ENCODE peak calls at places on chromosome 12, in ten cellular contexts. V, B, F, D, N, W, M, E, A and Y are unnamed samples.

GRCh38 chr12:2615665-2616387 is 178.9 kb upstream of the FKBP4 start:
- DNase-seq in F (no peak), N (peak; percentile 69), V (no peak), E (no peak), D (no peak), A (no peak), M (peak; percentile 77), B (peak; percentile 22), W (peak; percentile 64), Y (peak; percentile 35)

GRCh38 chr12:42568952-42569916 is 20.3 kb downstream of the PRICKLE1 start:
- DNase-seq in D (no peak), W (no peak), V (no peak), F (no peak), B (peak; percentile 63), A (no peak), E (peak; percentile 75), M (no peak), N (no peak), Y (no peak)

GRCh38 chr12:74021937-74022336 is 515.7 kb upstream of the ATXN7L3B start:
- DNase-seq in D (no peak), A (no peak), B (peak; percentile 80), V (no peak), M (peak; percentile 69), E (peak; percentile 84), F (peak; percentile 61), N (peak; percentile 94), W (peak; percentile 13), Y (peak; percentile 84)

GRCh38 chr12:104790296-104791125 is 167.6 kb downstream of the SLC41A2 start:
- DNase-seq in D (no peak), F (peak; percentile 60), M (peak; percentile 71), E (peak; percentile 31), W (peak; percentile 28), B (peak; percentile 64), N (peak; percentile 92), A (peak; percentile 79), V (peak; percentile 30), Y (peak; percentile 67)

GRCh38 chr12:110906985-110907384 is 13.4 kb downstream of the MYL2 start:
- DNase-seq in A (no peak), N (no peak), V (no peak), W (no peak), M (no peak), B (no peak), D (no peak), E (no peak), F (no peak), Y (no peak)

GRCh38 chr12:2267624-2268477 is 215.1 kb downstream of the CACNA1C start:
- DNase-seq in N (peak; percentile 78), W (no peak), V (no peak), D (peak; percentile 83), A (no peak), B (peak; percentile 60), M (no peak), F (no peak), E (no peak), Y (no peak)

GRCh38 chr12:106362971-106363370 is 5.4 kb downstream of the POLR3B start:
- DNase-seq in A (no peak), N (no peak), W (no peak), E (no peak), B (no peak), D (no peak), F (no peak), V (no peak), M (no peak), Y (no peak)

GRCh38 chr12:26036877-26037276 is 78.4 kb downstream of the RASSF8 start:
- DNase-seq in A (no peak), N (no peak), D (no peak), E (no peak), V (no peak), W (no peak), B (no peak), M (no peak), F (no peak), Y (no peak)

GRCh38 chr12:71219224-71219623 is 61.4 kb upstream of the TSPAN8 start:
- DNase-seq in A (no peak), M (no peak), W (no peak), F (no peak), B (no peak), E (no peak), N (no peak), V (no peak), D (no peak), Y (no peak)

GRCh38 chr12:71216725-71217579 is 59.2 kb upstream of the TSPAN8 start:
- DNase-seq in N (peak; percentile 71), D (no peak), V (no peak), M (no peak), B (peak; percentile 41), W (no peak), E (peak; percentile 82), F (peak; percentile 44), A (no peak), Y (peak; percentile 40)

GRCh38 chr12:71220295-71220694 is 62.5 kb upstream of the TSPAN8 start:
- DNase-seq in A (no peak), W (no peak), N (no peak), F (no peak), E (no peak), B (no peak), M (no peak), V (no peak), D (no peak), Y (no peak)

DNA sequence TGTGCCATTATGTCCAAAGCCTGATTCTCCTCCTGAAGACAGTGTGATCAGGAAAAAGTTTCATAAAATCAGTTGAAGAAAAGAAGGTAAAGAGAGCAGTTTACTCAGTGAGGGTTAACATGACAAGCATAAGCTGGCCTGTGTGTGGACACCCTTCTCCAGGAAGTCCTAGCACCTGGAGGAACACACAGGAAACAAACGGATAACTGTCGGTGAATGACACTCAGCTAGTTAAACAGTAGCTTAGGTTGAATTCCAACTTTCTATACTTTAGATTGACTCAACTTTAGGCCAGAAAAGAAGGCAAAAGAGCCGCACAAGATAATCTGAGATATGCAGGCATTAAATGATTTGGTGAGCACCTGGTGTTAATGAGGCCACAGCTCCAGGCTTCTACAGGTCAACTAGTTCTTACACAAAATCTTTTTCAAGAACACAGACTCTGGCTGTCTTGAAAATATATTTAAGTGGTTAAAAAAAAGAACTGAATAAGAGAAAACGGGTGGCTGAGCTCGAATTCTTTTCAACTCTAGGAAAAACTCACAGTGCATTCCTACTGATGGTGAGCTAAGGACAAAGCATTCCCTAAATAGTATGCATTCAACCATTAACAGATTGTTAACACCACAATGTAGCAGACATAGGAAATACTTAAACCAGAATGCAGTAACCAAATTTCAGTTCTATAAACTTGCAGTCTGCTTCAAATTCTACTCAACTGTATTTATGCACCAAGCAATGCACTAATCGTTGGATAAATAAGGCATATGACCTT is 56.9 kb upstream of the TSPAN8 start:
- DNase-seq in N (peak; percentile 64), W (no peak), A (no peak), M (no peak), D (no peak), B (peak; percentile 54), E (no peak), F (no peak), V (no peak), Y (no peak)
- H3K4me3 ChIP-seq in N (peak overlapping the region; percentile 6), W (no peak overlapping the region), A (no peak overlapping the region), M (no peak overlapping the region), D (no peak overlapping the region), B (no peak overlapping the region), E (no peak overlapping the region), F (no peak overlapping the region), V (no peak overlapping the region), Y (no peak overlapping the region)

GRCh38 chr12:123990512-123990911 is 17.5 kb downstream of the ZNF664 start:
- DNase-seq in B (peak; percentile 41), F (no peak), D (no peak), N (no peak), A (no peak), W (peak; percentile 28), M (no peak), V (peak; percentile 45), E (no peak), Y (no peak)

GRCh38 chr12:123987022-123987421 is 14.0 kb downstream of the ZNF664 start:
- DNase-seq in D (no peak), B (no peak), F (no peak), V (no peak), W (no peak), N (no peak), A (no peak), M (no peak), E (no peak), Y (no peak)

GRCh38 chr12:123991402-123991951 is 18.5 kb downstream of the ZNF664 start:
- DNase-seq in A (no peak), D (no peak), V (no peak), F (no peak), N (no peak), M (no peak), B (no peak), W (no peak), E (no peak), Y (no peak)

GRCh38 chr12:123989753-123990152 is 16.7 kb downstream of the ZNF664 start:
- DNase-seq in A (no peak), V (no peak), F (no peak), E (no peak), W (no peak), N (no peak), M (no peak), D (no peak), B (no peak), Y (no peak)

DNA sequence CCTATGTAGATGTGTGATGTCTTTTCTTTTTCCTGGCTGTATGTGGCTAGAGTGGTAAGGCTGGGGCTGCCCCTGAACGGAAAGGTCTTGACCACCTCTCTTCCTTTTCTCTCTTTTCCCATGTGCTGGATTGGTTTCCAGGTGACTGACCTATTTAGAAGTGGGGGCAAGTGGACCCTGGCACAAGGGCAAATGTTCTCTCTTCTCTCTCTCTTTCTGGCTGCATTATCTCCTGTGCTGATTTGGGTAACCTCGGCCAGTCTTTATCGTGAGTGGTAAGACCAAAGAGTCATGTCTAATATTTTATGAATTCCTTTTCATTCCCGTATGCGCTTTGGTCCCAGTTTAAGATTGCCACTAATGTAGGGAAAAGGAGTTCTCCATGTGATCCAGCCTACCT is 16.2 kb downstream of the ZNF664 start:
- DNase-seq in A (no peak), E (no peak), M (no peak), B (no peak), F (no peak), W (no peak), N (no peak), D (no peak), V (no peak), Y (no peak)
- H3K4me1 ChIP-seq in A (no peaks in the 10 kb centered on the region), E (no peaks in the 10 kb centered on the region), M (peaks cover 21% of the 10 kb centered on the region), B (peaks cover 53% of the 10 kb centered on the region), F (peaks cover 76% of the 10 kb centered on the region), W (peaks cover 60% of the 10 kb centered on the region), N (peaks cover 12% of the 10 kb centered on the region), D (peaks cover 23% of the 10 kb centered on the region), V (no peaks in the 10 kb centered on the region), Y (no peaks in the 10 kb centered on the region)

GRCh38 chr12:115736360-115736759 is 541.1 kb downstream of the MED13L start:
- DNase-seq in B (no peak), A (no peak), M (no peak), E (no peak), W (no peak), N (no peak), F (no peak), V (no peak), D (no peak), Y (no peak)
- H3K27ac ChIP-seq in B (no peak overlapping the region), A (no peak overlapping the region), M (no peak overlapping the region), E (no peak overlapping the region), W (no peak overlapping the region), N (no peak overlapping the region), F (no peak overlapping the region), V (no peak overlapping the region), D (no peak overlapping the region), Y (no peak overlapping the region)

GRCh38 chr12:52247622-52248540 is 14.8 kb downstream of the KRT7 start:
- DNase-seq in E (peak; percentile 38), N (peak; percentile 56), M (no peak), W (no peak), A (no peak), F (no peak), D (peak; percentile 57), B (no peak), V (no peak), Y (no peak)

GRCh38 chr12:52245259-52245961 is 12.4 kb downstream of the KRT7 start:
- DNase-seq in A (peak; percentile 78), E (peak; percentile 37), W (no peak), B (no peak), N (no peak), M (no peak), D (peak; percentile 67), F (peak; percentile 77), V (no peak), Y (no peak)

GRCh38 chr12:52248541-52249035 is 15.5 kb downstream of the KRT7 start:
- DNase-seq in M (no peak), F (no peak), B (no peak), W (no peak), N (peak; percentile 47), E (no peak), V (no peak), A (no peak), D (no peak), Y (no peak)

GRCh38 chr12:52245962-52246577 is 13.0 kb downstream of the KRT7 start:
- DNase-seq in E (peak; percentile 26), D (peak; percentile 34), V (no peak), W (no peak), M (no peak), B (no peak), A (no peak), F (no peak), N (no peak), Y (no peak)

DNA sequence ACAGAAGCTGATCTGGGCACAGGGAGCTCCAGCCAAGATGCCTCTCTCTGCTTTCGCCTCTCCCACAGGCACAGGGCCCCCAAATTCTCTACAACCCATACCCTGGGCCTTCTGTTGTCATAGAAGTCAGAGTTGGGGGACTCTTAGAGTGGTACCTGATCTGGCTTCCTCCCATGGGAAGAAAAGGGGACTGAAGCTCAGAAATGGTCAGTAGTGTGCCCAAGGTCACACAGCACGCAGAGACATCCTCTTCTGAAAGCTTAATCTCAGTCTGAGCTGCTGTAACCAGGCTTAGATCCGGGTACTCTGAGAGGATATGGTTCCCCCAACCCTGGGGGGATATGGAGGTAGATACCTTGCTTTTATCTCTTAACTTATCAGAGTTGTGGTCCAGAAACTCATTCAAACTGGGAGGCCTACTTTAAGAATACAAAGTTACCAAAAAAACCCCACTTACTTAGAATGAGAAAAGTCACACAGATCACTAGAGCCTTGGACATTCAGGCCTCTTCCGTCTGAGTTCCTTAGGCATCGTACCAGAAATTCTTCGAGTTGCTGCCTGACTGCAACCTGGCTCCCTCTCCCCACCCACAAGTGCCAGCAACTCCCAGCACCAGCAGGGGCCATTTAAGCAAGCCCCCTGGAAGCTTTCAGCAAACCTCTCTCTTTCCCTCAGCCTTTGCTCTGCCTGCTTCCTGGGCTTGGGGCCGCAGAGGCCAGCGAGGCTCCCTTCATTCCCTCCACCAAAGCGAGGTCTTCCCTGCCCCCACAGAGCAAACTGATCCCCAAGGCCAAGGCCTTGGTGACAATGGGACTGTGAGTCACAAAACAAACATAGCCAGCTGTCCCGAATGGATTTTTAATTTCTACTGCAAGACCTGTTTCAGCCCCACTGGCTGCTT is 13.9 kb downstream of the KRT7 start:
- DNase-seq in E (peak; percentile 86), N (peak; percentile 78), M (no peak), W (no peak), V (no peak), D (peak; percentile 44), B (peak; percentile 64), F (peak; percentile 86), A (no peak), Y (no peak)
- H3K4me3 ChIP-seq in E (no peak overlapping the region), N (no peak overlapping the region), M (no peak overlapping the region), W (no peak overlapping the region), V (no peak overlapping the region), D (no peak overlapping the region), B (no peak overlapping the region), F (no peak overlapping the region), A (no peak overlapping the region), Y (no peak overlapping the region)